ENCODE peak calls at places on chromosomes 6 and 20, in four cellular contexts. L is vagina, W is HepG2, P is endothelial cell of umbilical vein. G is an unnamed sample.

GRCh38 chr20:19947611-19948264 is 69.4 kb upstream of the NAA20 start:
- DNase-seq in L (no peak), W (no peak), P (no peak), G (no peak)

GRCh38 chr20:41483553-41483930 is 116.9 kb upstream of the EMILIN3 start:
- DNase-seq in L (no peak), W (no peak), P (no peak), G (no peak)

GRCh38 chr6:132798820-132799538 is 542 bp upstream of the SLC18B1 start:
- DNase-seq in L (no peak), W (peak; percentile 83), P (peak; percentile 86), G (peak; percentile 88)

GRCh38 chr6:109448615-109449014 is 7.0 kb downstream of the MICAL1 start:
- DNase-seq in L (peak; percentile 82), W (no peak), P (no peak), G (no peak)

GRCh38 chr6:134138226-134138975 is 86.0 kb upstream of the SLC2A12 start:
- DNase-seq in L (no peak), W (no peak), P (no peak), G (no peak)

GRCh38 chr6:99130897-99131873 is 183.4 kb upstream of the FBXL4 start:
- DNase-seq in L (no peak), W (peak; percentile 7), P (no peak), G (no peak)

GRCh38 chr6:108797951-108798671 is 50.1 kb upstream of the ARMC2 start:
- DNase-seq in L (no peak), W (no peak), P (no peak), G (no peak)

GRCh38 chr6:47633141-47633540 is 65.2 kb upstream of the ADGRF4 start:
- DNase-seq in L (no peak), W (no peak), P (no peak), G (no peak)

GRCh38 chr20:63164681-63165537 is 51.0 kb downstream of the YTHDF1 start:
- DNase-seq in L (no peak), W (no peak), P (no peak), G (no peak)

GRCh38 chr6:81753709-81754678 is 1.5 kb upstream of the TENT5A start:
- DNase-seq in L (peak; percentile 94), W (peak; percentile 14), P (peak; percentile 44), G (peak; percentile 98)

GRCh38 chr6:170210026-170210390 is 80.9 kb downstream of the DLL1 start:
- DNase-seq in L (peak; percentile 71), W (no peak), P (no peak), G (peak; percentile 52)

GRCh38 chr20:51667491-51667890 is 100.7 kb downstream of the ATP9A start:
- DNase-seq in L (no peak), W (no peak), P (no peak), G (peak; percentile 51)

GRCh38 chr20:23928788-23929187 is 49.2 kb upstream of the CST5 start:
- DNase-seq in L (no peak), W (no peak), P (no peak), G (no peak)

GRCh38 chr20:47981242-47981641 is 196.0 kb upstream of the SULF2 start:
- DNase-seq in L (no peak), W (no peak), P (no peak), G (no peak)

GRCh38 chr6:108448481-108448880 is 112.2 kb upstream of the FOXO3 start:
- DNase-seq in L (no peak), W (no peak), P (peak; percentile 67), G (no peak)

GRCh38 chr6:69370763-69371162 is 426.0 kb downstream of the LMBRD1 start:
- DNase-seq in L (no peak), W (no peak), P (no peak), G (no peak)

GRCh38 chr20:56223352-56223751 is 25.2 kb upstream of the MC3R start:
- DNase-seq in L (no peak), W (no peak), P (no peak), G (no peak)

GRCh38 chr6:63436356-63436755 is 116.6 kb upstream of the LGSN start:
- DNase-seq in L (no peak), W (peak; percentile 36), P (no peak), G (no peak)

GRCh38 chr6:73340048-73340447 is 14.0 kb downstream of the DPPA5 start:
- DNase-seq in L (no peak), W (no peak), P (no peak), G (no peak)

GRCh38 chr6:90820436-90820835 is 233.6 kb upstream of the MAP3K7 start:
- DNase-seq in L (no peak), W (no peak), P (no peak), G (no peak)

GRCh38 chr20:46327557-46327956 is 19.3 kb upstream of the CDH22 start:
- DNase-seq in L (no peak), W (no peak), P (no peak), G (no peak)

GRCh38 chr6:142361765-142362540 is 60.1 kb downstream of the ADGRG6 start:
- DNase-seq in L (no peak), W (peak; percentile 94), P (peak; percentile 73), G (no peak)

GRCh38 chr6:921400-921799 is 228.5 kb upstream of the EXOC2 start:
- DNase-seq in L (peak; percentile 75), W (no peak), P (no peak), G (no peak)

GRCh38 chr6:52233975-52234823 is 10.1 kb downstream of the IL17F start:
- DNase-seq in L (no peak), W (peak; percentile 68), P (peak; percentile 45), G (no peak)

DNA sequence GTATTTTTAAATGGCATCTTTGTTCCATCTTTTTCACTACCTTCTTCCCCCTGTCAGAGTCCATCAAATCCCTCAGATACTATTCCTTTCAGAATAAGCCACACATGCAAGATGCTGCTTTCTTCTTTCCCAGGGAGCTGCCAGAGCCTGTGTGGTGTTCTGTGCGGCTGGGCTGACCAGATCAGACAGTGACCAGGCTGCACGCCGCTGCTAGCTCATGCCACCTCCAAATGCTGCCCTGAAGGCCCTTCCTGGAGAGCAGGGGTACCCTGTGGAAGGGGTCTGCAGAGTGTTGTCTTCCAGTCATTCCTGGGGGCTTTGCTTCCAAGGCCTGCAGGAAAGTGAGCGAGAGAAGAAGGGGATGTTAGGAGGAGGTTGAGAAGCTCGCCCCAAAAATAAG is 179.1 kb upstream of the SUPT3H start:
- DNase-seq in L (peak; percentile 84), W (no peak), P (no peak), G (no peak)
- TF ChIP-seq POLR2AphosphoS5 in L (no peak), W (no peak), P (no peak), G (no peak)

GRCh38 chr20:37363221-37364012 is 17.5 kb downstream of the SRC start:
- DNase-seq in L (no peak), W (no peak), P (no peak), G (peak; percentile 67)
- TF ChIP-seq POLR2A in L (no peak), W (no peak), P (no peak), G (no peak)

GRCh38 chr6:26124550-26125014 is 37.4 kb downstream of the HFE start:
- DNase-seq in L (no peak), W (no peak), P (no peak), G (no peak)

GRCh38 chr6:26126394-26127221 is 39.4 kb downstream of the HFE start:
- DNase-seq in L (no peak), W (no peak), P (no peak), G (no peak)

GRCh38 chr6:26123675-26124549 is 36.7 kb downstream of the HFE start:
- DNase-seq in L (peak; percentile 98), W (peak; percentile 100), P (peak; percentile 98), G (peak; percentile 95)

GRCh38 chr6:26122793-26123674 is 35.8 kb downstream of the HFE start:
- DNase-seq in L (peak; percentile 99), W (peak; percentile 100), P (peak; percentile 97), G (peak; percentile 95)

GRCh38 chr6:26125015-26125690 is 37.9 kb downstream of the HFE start:
- DNase-seq in L (peak; percentile 90), W (no peak), P (peak; percentile 42), G (peak; percentile 80)
- TF ChIP-seq POLR2AphosphoS5 in L (no peak), W (no peak), P (no peak), G (no peak)

GRCh38 chr6:27582928-27583725 is 110.2 kb upstream of the ZNF184 start:
- DNase-seq in L (no peak), W (peak; percentile 65), P (peak; percentile 60), G (no peak)
- TF ChIP-seq POLR2A in L (no peak), W (no peak), P (no peak), G (no peak)

GRCh38 chr6:156416392-156416791 is 360.8 kb upstream of the ARID1B start:
- DNase-seq in L (no peak), W (no peak), P (no peak), G (no peak)
- TF ChIP-seq POLR2AphosphoS5 in L (no peak), W (no peak), P (no peak), G (no peak)

GRCh38 chr20:44181611-44182010 is 5.4 kb downstream of the JPH2 start:
- DNase-seq in L (no peak), W (no peak), P (no peak), G (no peak)
- TF ChIP-seq POLR2A in L (no peak), W (no peak), P (no peak), G (no peak)

G was measured in spleen.